ENCODE peak calls at places on chromosomes 3 and 15, in six cellular contexts. J is thoracic aorta, F is RWPE1, Z is CD14-positive monocyte, T is esophagus squamous epithelium, B is progenitor cell of endocrine pancreas. R is an unnamed sample.
A peak's percentile ranks its signal among the peaks of the same experiment; 100 is the strongest.

GRCh38 chr3:53155763-53156162 is 5.2 kb upstream of the PRKCD start:
- DNase-seq in B (no peak), Z (no peak), F (peak; percentile 52), T (no peak), J (no peak), R (no peak)

GRCh38 chr3:14774431-14774830 is 44.3 kb upstream of the FGD5 start:
- DNase-seq in J (no peak), T (no peak), B (no peak), Z (no peak), F (no peak), R (no peak)

GRCh38 chr15:53457479-53457878 is 302.0 kb downstream of the WDR72 start:
- DNase-seq in F (no peak), T (no peak), B (no peak), J (no peak), Z (no peak), R (no peak)

GRCh38 chr15:25883860-25884259 is 20.7 kb upstream of the ATP10A start:
- DNase-seq in Z (no peak), J (no peak), F (peak; percentile 21), B (no peak), T (no peak), R (no peak)

GRCh38 chr3:183555541-183556081 is at the start of gene KLHL6:
- DNase-seq in T (no peak), J (no peak), B (no peak), F (no peak), Z (peak; percentile 78), R (no peak)

GRCh38 chr15:59105839-59106238 is 893 bp downstream of the CCNB2 start:
- DNase-seq in Z (no peak), F (peak; percentile 57), J (no peak), B (no peak), T (no peak), R (no peak)

GRCh38 chr3:180277036-180277435 is 240.3 kb upstream of the PEX5L start:
- DNase-seq in B (no peak), Z (no peak), F (no peak), T (no peak), J (no peak), R (no peak)

GRCh38 chr3:144112036-144112435 is 140.4 kb downstream of the DIPK2A start:
- DNase-seq in T (no peak), Z (no peak), F (no peak), B (no peak), J (no peak), R (no peak)

GRCh38 chr3:30852833-30853232 is 41.6 kb downstream of the GADL1 start:
- DNase-seq in Z (no peak), B (no peak), J (no peak), F (no peak), T (no peak), R (no peak)

GRCh38 chr15:70033109-70033508 is 64.6 kb downstream of the TLE3 start:
- DNase-seq in B (no peak), F (no peak), J (no peak), Z (peak; percentile 29), T (no peak), R (peak; percentile 7)

GRCh38 chr3:178699810-178700209 is 163.6 kb downstream of the KCNMB2 start:
- DNase-seq in B (no peak), F (no peak), J (no peak), Z (no peak), T (no peak), R (no peak)

GRCh38 chr3:16723994-16724393 is 118.8 kb upstream of the DAZL start:
- DNase-seq in F (no peak), T (no peak), Z (no peak), B (no peak), J (no peak), R (no peak)
- TF ChIP-seq CTCF in F (no peak), T (no peak), Z (no peak), B (peak; percentile 51), J (no peak), R (peak; percentile 50)

GRCh38 chr3:8713901-8714759 is 19.5 kb upstream of the CAV3 start:
- DNase-seq in F (no peak), Z (no peak), T (no peak), J (no peak), B (no peak), R (peak; percentile 47)
- TF ChIP-seq CTCF in F (no peak), Z (peak; percentile 15), T (peak; percentile 30), J (no peak), B (peak; percentile 50), R (peak; percentile 62)

GRCh38 chr3:139522421-139522820 is 17.1 kb downstream of the RBP1 start:
- DNase-seq in T (no peak), F (no peak), Z (no peak), J (no peak), B (no peak), R (no peak)
- TF ChIP-seq CTCF in T (no peak), F (no peak), Z (no peak), J (no peak), B (peak; percentile 17), R (no peak)

GRCh38 chr15:93974804-93975481 is 256.4 kb upstream of the MCTP2 start:
- DNase-seq in Z (no peak), T (no peak), B (no peak), J (no peak), F (peak; percentile 75), R (no peak)
- TF ChIP-seq CTCF in Z (peak; percentile 33), T (peak; percentile 58), B (peak; percentile 68), J (no peak), F (peak; percentile 74), R (peak; percentile 65)

DNA sequence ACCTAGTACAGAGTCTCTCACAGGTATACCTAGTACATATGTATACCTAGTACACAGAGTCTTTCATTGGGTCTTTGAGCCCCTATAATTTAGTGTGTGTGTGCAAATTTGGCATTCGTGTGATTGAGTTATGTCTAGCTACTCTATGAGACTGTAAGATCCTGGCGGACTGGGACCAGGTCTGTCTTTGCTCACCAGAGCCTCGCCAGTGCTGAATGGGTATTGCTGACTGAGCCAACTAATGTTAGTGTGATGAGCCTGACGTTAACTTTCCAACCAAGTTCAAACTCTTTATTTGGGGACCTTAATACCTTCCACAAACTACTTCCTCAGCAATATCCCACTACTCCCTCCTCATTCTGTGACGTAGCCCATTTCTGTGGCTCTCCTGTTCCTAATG is 35.6 kb downstream of the SETMAR start:
- DNase-seq in F (no peak), B (no peak), Z (no peak), J (no peak), T (no peak), R (no peak)
- TF ChIP-seq CTCF in F (no peak), B (no peak), Z (no peak), J (no peak), T (no peak), R (no peak)

GRCh38 chr15:101145362-101145761 is 106.5 kb downstream of the CHSY1 start:
- DNase-seq in T (no peak), Z (no peak), F (no peak), J (no peak), B (no peak), R (no peak)
- TF ChIP-seq CTCF in T (no peak), Z (no peak), F (no peak), J (no peak), B (no peak), R (no peak)

R was measured in glutamatergic neuron.